ENCODE peak calls at places on chromosomes 3 and 15, in ten cellular contexts. B is AG10803; H is psoas muscle; D is GM23338; R is CD4-positive, alpha-beta T cell; V is stomach; O is foreskin fibroblast; U is natural killer cell; I is NB4; E is A549. Q is an unnamed sample.

GRCh38 chr15:88247914-88248313 is 8.6 kb downstream of the NTRK3 start:
- DNase-seq in B (no peak), H (no peak), D (no peak), R (no peak), V (no peak), O (no peak), U (no peak), I (no peak), E (no peak), Q (no peak)

GRCh38 chr3:184756151-184756681 is 44.4 kb upstream of the MAGEF1 start:
- DNase-seq in B (no peak), H (no peak), D (peak), R (no peak), V (no peak), O (no peak), U (no peak), I (no peak), E (no peak), Q (no peak)

GRCh38 chr15:81098884-81099601 is 35.0 kb upstream of the CFAP161 start:
- DNase-seq in B (peak), H (peak), D (no peak), R (no peak), V (no peak), O (no peak), U (no peak), I (peak), E (no peak), Q (no peak)

GRCh38 chr15:40049076-40049475 is 10.1 kb upstream of the SRP14 start:
- DNase-seq in B (no peak), H (no peak), D (no peak), R (no peak), V (no peak), O (no peak), U (no peak), I (no peak), E (no peak), Q (no peak)

GRCh38 chr15:52609593-52609992 is 40.8 kb upstream of the ARPP19 start:
- DNase-seq in B (no peak), H (no peak), D (no peak), R (no peak), V (no peak), O (no peak), U (no peak), I (no peak), E (no peak), Q (no peak)

GRCh38 chr3:101803152-101803782 is 24.3 kb downstream of the NXPE3 start:
- DNase-seq in B (peak), H (no peak), D (peak), R (peak), V (peak), O (peak), U (no peak), I (peak), E (peak), Q (no peak)

GRCh38 chr15:25568751-25569150 is 129.9 kb upstream of the UBE3A start:
- DNase-seq in B (peak), H (no peak), D (no peak), R (no peak), V (no peak), O (no peak), U (no peak), I (no peak), E (no peak), Q (no peak)

GRCh38 chr15:63856711-63857458 is 23.1 kb upstream of the HERC1 start:
- DNase-seq in B (peak), H (no peak), D (no peak), R (no peak), V (no peak), O (peak), U (no peak), I (no peak), E (no peak), Q (no peak)

GRCh38 chr15:42366151-42366550 is 6.8 kb downstream of the CAPN3 start:
- DNase-seq in B (no peak), H (no peak), D (no peak), R (no peak), V (no peak), O (no peak), U (no peak), I (no peak), E (no peak), Q (no peak)

GRCh38 chr3:99755831-99756230 is 61.8 kb upstream of the CMSS1 start:
- DNase-seq in B (no peak), H (no peak), D (no peak), R (no peak), V (no peak), O (peak), U (no peak), I (no peak), E (no peak), Q (no peak)

GRCh38 chr3:157442729-157443128 is 6.1 kb downstream of the PTX3 start:
- DNase-seq in B (peak), H (no peak), D (no peak), R (no peak), V (no peak), O (peak), U (no peak), I (peak), E (no peak), Q (no peak)

GRCh38 chr3:44885618-44886017 is 11.2 kb downstream of the TGM4 start:
- DNase-seq in B (peak), H (no peak), D (no peak), R (no peak), V (no peak), O (peak), U (no peak), I (peak), E (peak), Q (no peak)

GRCh38 chr3:31219131-31219843 is 313.4 kb upstream of the STT3B start:
- DNase-seq in B (peak), H (no peak), D (no peak), R (no peak), V (no peak), O (no peak), U (no peak), I (peak), E (no peak), Q (no peak)

GRCh38 chr3:89000886-89001285 is 106.5 kb upstream of the EPHA3 start:
- DNase-seq in B (no peak), H (no peak), D (no peak), R (no peak), V (no peak), O (peak), U (no peak), I (no peak), E (no peak), Q (no peak)

GRCh38 chr15:48536681-48537091 is 108.8 kb downstream of the FBN1 start:
- DNase-seq in B (peak), H (no peak), D (no peak), R (no peak), V (no peak), O (peak), U (no peak), I (no peak), E (no peak), Q (no peak)

GRCh38 chr3:192916455-192917257 is 1.0 kb downstream of the MB21D2 start:
- DNase-seq in B (peak), H (peak), D (peak), R (no peak), V (peak), O (peak), U (no peak), I (peak), E (peak), Q (no peak)

GRCh38 chr3:114449271-114450007 is 155.6 kb downstream of the TIGIT start:
- DNase-seq in B (peak), H (no peak), D (no peak), R (no peak), V (no peak), O (no peak), U (no peak), I (no peak), E (no peak), Q (no peak)

GRCh38 chr3:12328132-12328915 is 39.5 kb downstream of the PPARG start:
- DNase-seq in B (no peak), H (no peak), D (peak), R (no peak), V (no peak), O (no peak), U (no peak), I (peak), E (no peak), Q (no peak)

GRCh38 chr3:88058322-88058592 is 548 bp downstream of the CGGBP1 start:
- DNase-seq in B (no peak), H (no peak), D (no peak), R (no peak), V (no peak), O (no peak), U (no peak), I (no peak), E (no peak), Q (no peak)

GRCh38 chr3:179943097-179943880 is 93.4 kb downstream of the PEX5L start:
- DNase-seq in B (no peak), H (no peak), D (no peak), R (no peak), V (no peak), O (no peak), U (no peak), I (no peak), E (no peak), Q (no peak)

GRCh38 chr3:146640955-146641867 is 36.1 kb upstream of the PLSCR5 start:
- DNase-seq in B (peak), H (no peak), D (peak), R (no peak), V (no peak), O (peak), U (no peak), I (peak), E (peak), Q (no peak)

GRCh38 chr15:75620776-75621536 is 4.6 kb downstream of the SNUPN start:
- DNase-seq in B (peak), H (peak), D (no peak), R (no peak), V (peak), O (peak), U (no peak), I (peak), E (peak), Q (no peak)

GRCh38 chr15:48400086-48400485 is 68.9 kb downstream of the DUT start:
- DNase-seq in B (peak), H (no peak), D (no peak), R (no peak), V (no peak), O (peak), U (no peak), I (no peak), E (no peak), Q (no peak)

GRCh38 chr15:60672400-60672799 is 193.5 kb upstream of the ICE2 start:
- DNase-seq in B (no peak), H (no peak), D (peak), R (no peak), V (no peak), O (no peak), U (no peak), I (peak), E (no peak), Q (no peak)
- TF ChIP-seq CTCF in B (no peak), H (no peak), D (peak), R (peak), V (no peak), O (no peak), U (no peak), I (no peak), E (no peak), Q (no peak)

GRCh38 chr3:112464264-112464663 is 35.0 kb downstream of the BTLA start:
- DNase-seq in B (no peak), H (no peak), D (no peak), R (no peak), V (no peak), O (no peak), U (no peak), I (peak), E (no peak), Q (no peak)

GRCh38 chr3:112463250-112463649 is 36.0 kb downstream of the BTLA start:
- DNase-seq in B (no peak), H (no peak), D (no peak), R (no peak), V (no peak), O (no peak), U (no peak), I (no peak), E (no peak), Q (no peak)

GRCh38 chr3:112466041-112466440 is 33.2 kb downstream of the BTLA start:
- DNase-seq in B (no peak), H (no peak), D (peak), R (no peak), V (no peak), O (no peak), U (no peak), I (no peak), E (no peak), Q (no peak)

GRCh38 chr3:112470791-112471190 is 28.5 kb downstream of the BTLA start:
- DNase-seq in B (peak), H (no peak), D (no peak), R (no peak), V (no peak), O (no peak), U (no peak), I (no peak), E (no peak), Q (no peak)

GRCh38 chr3:112467584-112467983 is 31.7 kb downstream of the BTLA start:
- DNase-seq in B (peak), H (no peak), D (no peak), R (no peak), V (no peak), O (no peak), U (no peak), I (no peak), E (peak), Q (no peak)
- TF ChIP-seq CTCF in B (no peak), H (no peak), D (peak), R (no peak), V (no peak), O (no peak), U (no peak), I (no peak), E (no peak), Q (no peak)

DNA sequence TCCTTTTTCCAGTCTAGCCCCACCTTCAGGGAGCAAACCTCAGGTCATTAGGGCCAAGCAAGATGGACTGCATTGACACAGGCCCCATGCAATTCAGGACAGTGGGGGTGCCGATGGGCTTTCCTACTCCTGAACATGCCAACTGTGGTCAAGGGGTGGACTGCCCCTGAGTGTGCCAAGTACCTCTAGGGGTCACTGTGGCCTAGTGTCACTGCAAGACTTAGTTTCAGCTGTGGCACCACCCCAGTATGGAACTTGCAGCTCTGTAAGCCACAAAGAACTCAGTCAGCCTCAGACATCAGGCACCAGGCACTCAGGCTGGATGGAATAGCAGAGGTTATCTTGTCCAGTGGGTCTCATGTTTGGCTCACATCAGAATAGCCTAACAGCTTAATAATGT is 32.3 kb downstream of the EXOG start:
- DNase-seq in B (no peak), H (no peak), D (peak), R (no peak), V (no peak), O (no peak), U (no peak), I (peak), E (peak), Q (no peak)
- TF ChIP-seq CTCF in B (no peak), H (peak), D (peak), R (no peak), V (no peak), O (no peak), U (no peak), I (peak), E (peak), Q (no peak)

GRCh38 chr15:29596266-29596665 is 226.0 kb downstream of the TJP1 start:
- DNase-seq in B (no peak), H (no peak), D (peak), R (no peak), V (no peak), O (peak), U (no peak), I (no peak), E (no peak), Q (no peak)
- TF ChIP-seq CTCF in B (no peak), H (no peak), D (peak), R (no peak), V (no peak), O (peak), U (no peak), I (no peak), E (no peak), Q (no peak)

DNA sequence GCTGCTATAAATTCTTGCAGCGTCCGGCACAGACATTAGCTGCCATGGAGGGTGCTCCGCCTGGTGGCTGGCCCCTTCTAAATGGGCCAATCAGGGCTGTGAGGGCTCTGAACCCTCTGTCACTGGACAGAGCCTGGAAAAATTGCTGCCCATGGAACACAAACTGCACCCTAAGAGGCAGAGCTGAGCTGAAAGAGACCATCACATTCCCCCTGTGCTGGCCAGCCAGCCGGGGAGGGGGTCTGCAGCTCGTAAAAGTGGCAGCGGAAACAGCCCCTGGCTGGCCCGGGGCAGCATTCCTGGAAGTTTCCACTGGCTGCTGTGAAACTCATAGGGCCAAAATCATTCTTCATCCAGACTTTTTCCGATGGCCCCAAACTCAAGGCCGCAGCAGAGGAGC is 21.0 kb upstream of the DUSP7 start:
- DNase-seq in B (no peak), H (no peak), D (no peak), R (no peak), V (no peak), O (peak), U (no peak), I (no peak), E (no peak), Q (no peak)
- TF ChIP-seq CTCF in B (peak), H (no peak), D (peak), R (no peak), V (no peak), O (peak), U (no peak), I (no peak), E (no peak), Q (no peak)

DNA sequence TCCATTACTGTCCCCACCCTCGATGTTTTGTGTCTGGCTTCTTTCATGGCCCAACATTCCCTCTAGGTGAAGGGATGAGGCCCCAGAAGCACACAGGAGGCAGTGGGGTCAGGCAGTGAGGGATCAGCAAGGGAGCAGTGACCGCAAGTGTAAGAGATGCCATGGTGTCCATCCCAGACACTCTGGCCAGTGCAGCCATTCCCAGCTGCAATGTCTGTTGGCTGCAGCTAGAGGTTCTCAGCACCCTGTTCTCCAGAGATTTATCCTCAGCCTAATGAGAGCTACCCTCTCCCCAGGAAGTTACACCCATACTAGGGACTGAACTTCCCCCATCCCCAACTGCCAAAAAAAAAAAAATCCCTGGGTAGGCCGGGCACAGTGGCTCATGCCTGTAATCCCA is 40.2 kb downstream of the TRANK1 start:
- DNase-seq in B (peak), H (no peak), D (peak), R (no peak), V (no peak), O (peak), U (no peak), I (peak), E (peak), Q (no peak)
- TF ChIP-seq CTCF in B (peak), H (no peak), D (peak), R (no peak), V (no peak), O (peak), U (no peak), I (peak), E (peak), Q (no peak)